ENCODE peak calls at places on chromosomes 1 and 21, in eight cellular contexts. S, J, X, Q, M, P, W and C are unnamed samples.

GRCh38 chr1:231590453-231591198 is 36.0 kb upstream of the DISC1 start:
- DNase-seq in P (peak), S (peak), M (peak), X (peak), W (peak), J (peak), Q (no peak), C (no peak)

GRCh38 chr1:8077120-8077573 is 51.0 kb upstream of the ERRFI1 start:
- DNase-seq in P (no peak), S (peak), M (peak), W (no peak), X (peak), Q (peak), J (no peak), C (no peak)

GRCh38 chr1:18886003-18886335 is 16.4 kb downstream of the ALDH4A1 start:
- DNase-seq in J (no peak), X (no peak), P (no peak), W (no peak), Q (no peak), S (no peak), M (peak), C (no peak)

GRCh38 chr1:234553241-234554156 is 56.5 kb downstream of the IRF2BP2 start:
- DNase-seq in X (no peak), S (no peak), Q (peak), J (no peak), W (no peak), M (no peak), P (no peak), C (no peak)

GRCh38 chr1:3352084-3352951 is 102.1 kb upstream of the ARHGEF16 start:
- DNase-seq in J (peak), W (no peak), M (no peak), Q (peak), S (no peak), P (peak), X (peak), C (peak)

GRCh38 chr1:12294076-12294475 is 64.2 kb downstream of the VPS13D start:
- DNase-seq in M (peak), J (no peak), S (no peak), Q (no peak), P (no peak), W (no peak), X (no peak), C (no peak)

GRCh38 chr21:29434081-29434480 is 135.4 kb downstream of the BACH1 start:
- DNase-seq in J (no peak), M (no peak), W (no peak), Q (no peak), X (no peak), S (no peak), P (no peak), C (no peak)

GRCh38 chr1:186188736-186189135 is 186.3 kb downstream of the TPR start:
- DNase-seq in M (no peak), J (no peak), S (no peak), W (no peak), Q (no peak), P (no peak), X (no peak), C (no peak)

GRCh38 chr1:112735752-112736151 is 20.6 kb upstream of the PPM1J start:
- DNase-seq in M (peak), S (no peak), X (no peak), W (no peak), P (no peak), J (no peak), Q (peak), C (no peak)

GRCh38 chr1:212514056-212514614 is 81.4 kb downstream of the NENF start:
- DNase-seq in X (no peak), W (peak), J (peak), P (peak), S (peak), Q (no peak), M (peak), C (no peak)

GRCh38 chr1:17475729-17476128 is 36.3 kb upstream of the RCC2 start:
- DNase-seq in S (no peak), M (peak), X (no peak), Q (peak), P (no peak), W (no peak), J (no peak), C (no peak)

GRCh38 chr1:55420866-55421265 is 205.7 kb upstream of the USP24 start:
- DNase-seq in X (no peak), W (no peak), Q (no peak), P (no peak), M (no peak), S (no peak), J (no peak), C (no peak)

GRCh38 chr1:55420021-55420420 is 204.9 kb upstream of the USP24 start:
- DNase-seq in X (no peak), M (no peak), Q (no peak), P (no peak), W (no peak), S (no peak), J (no peak), C (no peak)

GRCh38 chr1:55423376-55423775 is 208.2 kb upstream of the USP24 start:
- DNase-seq in J (no peak), Q (no peak), S (no peak), W (no peak), P (no peak), X (no peak), M (no peak), C (no peak)

GRCh38 chr1:55418625-55419024 is 203.5 kb upstream of the USP24 start:
- DNase-seq in W (no peak), Q (no peak), J (no peak), X (no peak), S (no peak), M (no peak), P (no peak), C (no peak)

GRCh38 chr1:55421317-55421716 is 206.2 kb upstream of the USP24 start:
- DNase-seq in J (no peak), Q (no peak), X (no peak), S (no peak), P (no peak), M (peak), W (no peak), C (no peak)
- TF ChIP-seq CTCF in J (no peak), Q (no peak), X (no peak), S (no peak), P (no peak), M (no peak), W (no peak), C (no peak)

DNA sequence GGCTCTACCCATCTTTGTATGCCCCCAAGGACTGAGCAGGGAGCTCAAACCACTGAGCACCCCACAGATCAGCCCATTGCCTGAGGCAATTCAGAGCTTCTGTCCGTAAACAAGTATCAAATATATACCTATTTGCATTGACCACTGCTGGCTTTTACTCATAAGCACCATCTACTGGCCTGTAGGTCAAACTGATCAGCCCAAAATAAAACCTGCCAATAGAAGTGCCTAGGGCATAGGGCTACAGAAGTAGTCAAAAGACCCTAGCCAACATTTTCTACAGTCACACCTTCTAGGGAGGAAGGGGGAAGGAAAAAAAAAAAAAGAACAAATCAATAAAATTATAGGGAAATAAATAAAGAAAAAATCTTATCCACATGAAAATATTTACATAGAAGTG is 5.3 kb upstream of the LCE3D start:
- DNase-seq in Q (no peak), W (no peak), P (no peak), M (no peak), S (no peak), X (no peak), J (no peak), C (no peak)
- TF ChIP-seq CTCF in Q (no peak), W (no peak), P (no peak), M (peak), S (no peak), X (no peak), J (no peak), C (no peak)

GRCh38 chr1:206075786-206076725 is 23.1 kb downstream of the RHEX start:
- DNase-seq in P (no peak), X (no peak), S (no peak), Q (no peak), M (peak), J (no peak), W (no peak), C (no peak)

GRCh38 chr1:206070627-206071304 is 17.8 kb downstream of the RHEX start:
- DNase-seq in M (no peak), W (no peak), Q (no peak), J (no peak), S (no peak), X (no peak), P (no peak), C (no peak)

GRCh38 chr1:206080421-206080820 is 27.4 kb downstream of the RHEX start:
- DNase-seq in J (no peak), M (no peak), Q (no peak), W (no peak), P (no peak), S (no peak), X (no peak), C (no peak)

GRCh38 chr1:206079130-206079529 is 26.2 kb downstream of the RHEX start:
- DNase-seq in Q (no peak), S (no peak), X (no peak), M (no peak), P (no peak), J (no peak), W (no peak), C (no peak)

GRCh38 chr1:206074839-206075238 is 21.9 kb downstream of the RHEX start:
- DNase-seq in W (no peak), S (no peak), M (no peak), J (no peak), P (no peak), Q (no peak), X (no peak), C (no peak)
- TF ChIP-seq CTCF in W (no peak), S (no peak), M (no peak), J (peak), P (no peak), Q (no peak), X (no peak), C (no peak)

GRCh38 chr1:156451486-156452184 is 48.9 kb downstream of the MEF2D start:
- DNase-seq in P (no peak), X (no peak), M (no peak), Q (no peak), S (no peak), J (no peak), W (no peak), C (no peak)
- TF ChIP-seq CTCF in P (no peak), X (no peak), M (no peak), Q (no peak), S (no peak), J (no peak), W (no peak), C (no peak)

GRCh38 chr1:201584510-201584991 is 45.6 kb downstream of the NAV1 start:
- DNase-seq in X (no peak), J (no peak), M (no peak), W (no peak), S (peak), P (no peak), Q (no peak), C (no peak)

GRCh38 chr1:201585099-201585498 is 46.2 kb downstream of the NAV1 start:
- DNase-seq in Q (no peak), S (no peak), J (no peak), X (no peak), P (no peak), M (no peak), W (no peak), C (no peak)

GRCh38 chr1:201583663-201584062 is 44.7 kb downstream of the NAV1 start:
- DNase-seq in S (no peak), X (no peak), P (no peak), M (no peak), W (no peak), J (no peak), Q (no peak), C (no peak)

GRCh38 chr1:201582977-201583376 is 44.0 kb downstream of the NAV1 start:
- DNase-seq in P (no peak), X (no peak), Q (no peak), J (no peak), S (no peak), M (no peak), W (no peak), C (no peak)

GRCh38 chr1:201582261-201582951 is 43.5 kb downstream of the NAV1 start:
- DNase-seq in X (no peak), S (no peak), Q (no peak), W (no peak), J (no peak), M (peak), P (no peak), C (no peak)
- TF ChIP-seq CTCF in X (no peak), S (no peak), Q (no peak), W (no peak), J (no peak), M (no peak), P (no peak), C (no peak)

GRCh38 chr1:93735722-93736121 is 54.1 kb upstream of the BCAR3 start:
- DNase-seq in J (no peak), S (no peak), P (no peak), W (no peak), X (no peak), M (peak), Q (peak), C (no peak)
- TF ChIP-seq CTCF in J (no peak), S (no peak), P (no peak), W (no peak), X (no peak), M (no peak), Q (peak), C (peak)

DNA sequence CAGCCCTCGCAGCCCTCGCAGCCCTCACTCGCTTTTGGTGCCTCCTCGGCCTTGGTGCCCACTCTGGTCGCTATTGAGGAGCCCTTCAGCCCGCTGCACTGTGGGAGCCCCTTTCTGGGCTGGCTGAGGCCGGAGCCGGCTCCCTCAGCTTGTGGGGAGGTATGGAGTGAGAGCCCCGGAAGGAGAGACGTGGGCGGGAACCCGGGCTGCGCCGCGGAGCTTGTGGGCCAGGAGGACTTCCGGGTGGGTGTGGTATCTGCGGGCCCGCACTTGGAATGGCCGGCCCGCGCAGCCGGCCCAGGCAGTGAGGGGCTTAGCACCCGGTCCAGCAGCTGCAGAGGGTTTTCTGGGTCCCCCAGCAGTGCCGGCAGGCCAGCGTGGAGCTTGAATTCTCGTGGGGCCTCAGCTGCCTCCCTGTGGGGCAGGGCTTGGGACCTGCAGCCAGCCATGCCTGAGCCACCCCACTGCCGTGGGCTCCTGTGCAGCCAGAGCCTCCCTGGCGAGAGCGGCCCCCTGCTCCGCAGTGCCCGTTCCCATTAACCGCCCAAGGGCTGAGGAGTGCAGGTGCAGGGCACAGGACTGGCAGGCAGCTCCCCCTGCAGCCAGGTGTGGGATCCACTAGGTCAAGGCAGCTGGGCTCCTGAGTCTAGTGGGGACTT is 9.9 kb upstream of the CFHR2 start:
- DNase-seq in X (peak), Q (no peak), W (no peak), M (no peak), P (peak), J (no peak), S (no peak), C (no peak)
- TF ChIP-seq CTCF in X (no peak), Q (no peak), W (no peak), M (no peak), P (no peak), J (no peak), S (no peak), C (no peak)

GRCh38 chr1:230584660-230585059 is 57.6 kb upstream of the COG2 start:
- DNase-seq in M (no peak), P (no peak), Q (no peak), S (no peak), J (no peak), W (no peak), X (no peak), C (no peak)

GRCh38 chr1:230587056-230587455 is 55.2 kb upstream of the COG2 start:
- DNase-seq in M (no peak), P (no peak), S (no peak), J (no peak), X (no peak), Q (no peak), W (no peak), C (no peak)

GRCh38 chr1:230589951-230590350 is 52.3 kb upstream of the COG2 start:
- DNase-seq in W (no peak), J (no peak), X (no peak), M (no peak), P (no peak), S (no peak), Q (no peak), C (no peak)

GRCh38 chr1:230591676-230592075 is 50.6 kb upstream of the COG2 start:
- DNase-seq in Q (no peak), X (no peak), W (no peak), S (no peak), M (no peak), J (no peak), P (no peak), C (no peak)

GRCh38 chr1:230588323-230588746 is 53.9 kb upstream of the COG2 start:
- DNase-seq in M (no peak), W (no peak), Q (no peak), J (no peak), P (no peak), S (no peak), X (no peak), C (no peak)
- TF ChIP-seq CTCF in M (no peak), W (no peak), Q (no peak), J (no peak), P (no peak), S (no peak), X (no peak), C (no peak)

GRCh38 chr1:201064806-201065205 is 41.3 kb upstream of the KIF21B start:
- DNase-seq in X (no peak), P (no peak), J (no peak), S (no peak), Q (no peak), W (no peak), M (no peak), C (no peak)
- TF ChIP-seq CTCF in X (no peak), P (no peak), J (no peak), S (no peak), Q (no peak), W (no peak), M (no peak), C (no peak)